ENCODE peak calls at places on chromosomes 1 and 21, in seven cellular contexts. Q is GM23248, S is fibroblast of lung, J is colonic mucosa, Y is sigmoid colon, P is SK-N-SH, H is mucosa of descending colon. N is an unnamed sample.

GRCh38 chr1:27436204-27437159 is 44.1 kb downstream of the GPR3 start:
- DNase-seq in Q (peak; percentile 83), S (peak; percentile 81), J (peak; percentile 71), Y (no peak), P (no peak), H (no peak), N (no peak)

GRCh38 chr21:40386981-40387380 is 460.0 kb downstream of the DSCAM start:
- DNase-seq in Q (no peak), S (no peak), J (no peak), Y (no peak), P (no peak), H (no peak), N (no peak)

GRCh38 chr1:2090216-2090890 is 40.1 kb downstream of the PRKCZ start:
- DNase-seq in Q (no peak), S (no peak), J (no peak), Y (no peak), P (no peak), H (no peak), N (no peak)

GRCh38 chr1:27591622-27592021 is 12.3 kb downstream of the AHDC1 start:
- DNase-seq in Q (peak; percentile 52), S (peak; percentile 58), J (no peak), Y (no peak), P (no peak), H (no peak), N (no peak)

GRCh38 chr1:178500091-178500770 is 3.5 kb upstream of the CLEC20A start:
- DNase-seq in Q (peak; percentile 18), S (no peak), J (no peak), Y (no peak), P (no peak), H (no peak), N (no peak)

GRCh38 chr21:40053007-40053406 is 185.8 kb downstream of the PCP4 start:
- DNase-seq in Q (no peak), S (peak; percentile 28), J (no peak), Y (peak; percentile 90), P (peak; percentile 32), H (no peak), N (no peak)

GRCh38 chr21:36150192-36150711 is 6.4 kb upstream of the DOP1B start:
- DNase-seq in Q (peak; percentile 62), S (peak; percentile 81), J (no peak), Y (peak; percentile 84), P (no peak), H (peak; percentile 41), N (no peak)

GRCh38 chr1:60265560-60266535 is 192.3 kb upstream of the C1orf87 start:
- DNase-seq in Q (peak; percentile 75), S (peak; percentile 86), J (no peak), Y (no peak), P (no peak), H (no peak), N (no peak)

GRCh38 chr1:234488054-234488953 is 9.3 kb upstream of the TARBP1 start:
- DNase-seq in Q (no peak), S (no peak), J (no peak), Y (no peak), P (no peak), H (no peak), N (no peak)

GRCh38 chr1:155859881-155860841 is 794 bp downstream of the SYT11 start:
- DNase-seq in Q (peak; percentile 88), S (peak; percentile 86), J (peak; percentile 45), Y (peak; percentile 91), P (peak; percentile 87), H (peak; percentile 60), N (peak; percentile 89)

GRCh38 chr1:228368801-228369607 is 37.6 kb downstream of the TRIM11 start:
- DNase-seq in Q (no peak), S (no peak), J (no peak), Y (peak; percentile 60), P (no peak), H (peak; percentile 20), N (peak; percentile 77)

GRCh38 chr1:6275826-6276764 is 15.2 kb upstream of the GPR153 start:
- DNase-seq in Q (peak; percentile 90), S (peak; percentile 78), J (peak; percentile 46), Y (peak; percentile 93), P (no peak), H (peak; percentile 63), N (peak; percentile 78)

DNA sequence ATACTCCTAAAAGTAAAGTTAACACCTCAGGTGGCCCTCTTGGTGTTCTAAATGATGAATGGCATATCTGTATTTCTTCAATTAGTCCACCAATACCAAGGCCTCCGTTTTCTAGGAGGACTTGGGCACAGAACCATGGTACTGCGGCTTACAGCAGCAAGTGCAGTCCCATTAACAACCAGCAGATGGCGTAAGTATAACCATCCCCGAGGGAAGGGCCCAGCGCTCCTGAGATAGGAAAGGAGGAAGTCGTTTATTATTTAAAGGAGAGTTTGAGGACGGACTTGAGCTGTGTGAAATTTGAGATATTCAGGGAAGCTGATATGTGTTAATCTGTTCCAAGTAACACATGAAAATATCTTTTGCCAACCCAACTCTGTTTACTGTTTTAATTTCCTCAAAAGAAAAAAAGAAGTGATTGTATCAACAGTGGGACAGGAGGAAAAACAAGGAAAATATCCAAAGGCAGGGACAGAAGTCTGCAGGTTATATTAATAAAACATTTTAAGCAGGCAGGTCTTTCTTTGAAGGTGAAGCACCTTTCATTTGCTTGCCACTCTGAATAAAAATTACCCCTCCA is 37.7 kb upstream of the KCNJ15 start:
- DNase-seq in Q (peak; percentile 82), S (peak; percentile 68), J (peak; percentile 78), Y (peak; percentile 84), P (peak; percentile 58), H (peak; percentile 57), N (peak; percentile 75)
- H3K9me3 ChIP-seq in Q (no peaks in the 10 kb centered on the region), S (no peaks in the 10 kb centered on the region), J (no peaks in the 10 kb centered on the region), Y (peaks cover 3% of the 10 kb centered on the region), P (no peaks in the 10 kb centered on the region), H (peaks cover 18% of the 10 kb centered on the region), N (no peaks in the 10 kb centered on the region)

GRCh38 chr1:47024138-47024856 is 828 bp downstream of the CYP4X1 start:
- DNase-seq in Q (no peak), S (no peak), J (no peak), Y (no peak), P (no peak), H (no peak), N (peak; percentile 14)
- H3K4me3 ChIP-seq in Q (no peak overlapping the region), S (no peak overlapping the region), J (peak overlapping the region; percentile 38), Y (peak overlapping the region; percentile 33), P (peak overlapping the region; percentile 37), H (no peak overlapping the region), N (peak overlapping the region; percentile 11)

GRCh38 chr1:204478921-204479320 is 15.7 kb downstream of the PIK3C2B start:
- DNase-seq in Q (no peak), S (no peak), J (no peak), Y (no peak), P (no peak), H (no peak), N (no peak)

GRCh38 chr1:204478166-204478899 is 16.3 kb downstream of the PIK3C2B start:
- DNase-seq in Q (no peak), S (no peak), J (no peak), Y (no peak), P (no peak), H (no peak), N (no peak)

GRCh38 chr1:204477036-204477740 is 17.4 kb downstream of the PIK3C2B start:
- DNase-seq in Q (no peak), S (peak; percentile 33), J (no peak), Y (no peak), P (no peak), H (no peak), N (no peak)

GRCh38 chr1:204480515-204480914 is 14.1 kb downstream of the PIK3C2B start:
- DNase-seq in Q (no peak), S (no peak), J (no peak), Y (no peak), P (no peak), H (no peak), N (no peak)

GRCh38 chr1:204479387-204480136 is 15.0 kb downstream of the PIK3C2B start:
- DNase-seq in Q (peak; percentile 24), S (no peak), J (peak; percentile 86), Y (no peak), P (no peak), H (peak; percentile 59), N (no peak)
- H3K4me1 ChIP-seq in Q (peaks cover 3% of the 10 kb centered on the region), S (no peaks in the 10 kb centered on the region), J (peaks cover 17% of the 10 kb centered on the region), Y (peaks cover 77% of the 10 kb centered on the region), P (peaks cover 15% of the 10 kb centered on the region), H (peaks cover 50% of the 10 kb centered on the region), N (peaks cover 25% of the 10 kb centered on the region)

DNA sequence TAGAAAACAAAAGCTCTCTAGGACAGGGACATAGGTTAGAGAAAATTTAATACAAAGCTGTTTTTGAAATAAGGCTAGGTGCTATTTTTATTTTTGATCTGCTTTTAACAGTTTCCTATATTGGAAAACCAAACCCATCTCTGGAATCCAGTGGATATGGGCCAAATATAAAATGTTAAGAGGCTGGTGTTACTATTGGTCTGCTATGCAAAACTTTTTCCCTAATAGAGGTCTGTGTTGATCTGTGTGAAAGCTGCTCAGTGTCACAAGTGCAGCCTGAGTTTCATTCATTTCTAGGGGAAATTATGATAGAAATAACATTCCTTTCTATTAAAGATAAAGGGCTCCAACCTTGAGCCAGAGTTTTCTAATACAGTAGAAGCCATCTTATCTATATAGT is 116.4 kb downstream of the OLFML2B start:
- DNase-seq in Q (no peak), S (no peak), J (no peak), Y (no peak), P (no peak), H (no peak), N (no peak)
- H3K9me3 ChIP-seq in Q (no peaks in the 10 kb centered on the region), S (no peaks in the 10 kb centered on the region), J (no peaks in the 10 kb centered on the region), Y (no peaks in the 10 kb centered on the region), P (no peaks in the 10 kb centered on the region), H (no peaks in the 10 kb centered on the region), N (no peaks in the 10 kb centered on the region)

GRCh38 chr1:150642296-150642695 is 12.9 kb upstream of the ENSA start:
- DNase-seq in Q (no peak), S (no peak), J (no peak), Y (no peak), P (no peak), H (no peak), N (no peak)
- H3K4me3 ChIP-seq in Q (no peak overlapping the region), S (no peak overlapping the region), J (no peak overlapping the region), Y (no peak overlapping the region), P (no peak overlapping the region), H (no peak overlapping the region), N (no peak overlapping the region)

N was measured in cardiac muscle cell.